ENCODE peak calls at places on chromosomes 5 and 9, in six cellular contexts. I is IMR-90, F is H1, K is H9, R is mesenchymal stem cell, E is trophoblast cell. G is an unnamed sample.
A peak's percentile ranks its signal among the peaks of the same experiment; 100 is the strongest.

GRCh38 chr5:82804151-82804690 is 273.0 kb downstream of the TMEM167A start:
- DNase-seq in E (no peak), I (no peak), R (no peak), F (no peak), K (no peak), G (no peak)

GRCh38 chr5:179791881-179792611 is 1.7 kb upstream of the LTC4S start:
- DNase-seq in I (no peak), F (no peak), K (no peak), R (no peak), E (no peak), G (no peak)

GRCh38 chr5:23314827-23315226 is 192.6 kb upstream of the PRDM9 start:
- DNase-seq in I (peak; percentile 4), E (peak; percentile 57), R (peak; percentile 70), F (no peak), K (no peak), G (no peak)

GRCh38 chr5:82894754-82895153 is 182.4 kb downstream of the TMEM167A start:
- DNase-seq in K (no peak), F (no peak), R (no peak), I (no peak), E (no peak), G (no peak)

GRCh38 chr5:15365040-15365439 is 134.9 kb upstream of the FBXL7 start:
- DNase-seq in F (no peak), K (no peak), I (no peak), R (no peak), E (no peak), G (no peak)

GRCh38 chr9:16884952-16885513 is 14.6 kb upstream of the BNC2 start:
- DNase-seq in K (no peak), E (peak; percentile 24), R (peak; percentile 86), I (peak; percentile 98), F (no peak), G (no peak)

GRCh38 chr5:180284161-180284560 is 7.7 kb downstream of the MAPK9 start:
- DNase-seq in F (no peak), K (peak; percentile 54), R (no peak), I (no peak), E (no peak), G (no peak)

GRCh38 chr5:133245191-133246052 is 193.6 kb downstream of the HSPA4 start:
- DNase-seq in K (no peak), I (peak; percentile 99), E (peak; percentile 85), F (peak; percentile 63), R (peak; percentile 92), G (no peak)

GRCh38 chr9:110536802-110537201 is 42.7 kb downstream of the SVEP1 start:
- DNase-seq in K (no peak), R (no peak), F (no peak), I (peak; percentile 86), E (peak; percentile 66), G (no peak)

GRCh38 chr5:91598216-91598615 is 215.1 kb upstream of the ARRDC3 start:
- DNase-seq in R (no peak), E (no peak), I (no peak), F (no peak), K (no peak), G (no peak)

GRCh38 chr5:60382761-60383160 is 317.2 kb downstream of the DEPDC1B start:
- DNase-seq in R (peak; percentile 39), E (peak; percentile 32), F (no peak), K (no peak), I (peak; percentile 20), G (no peak)

GRCh38 chr5:149071216-149071615 is 8.4 kb upstream of the SH3TC2 start:
- DNase-seq in F (no peak), I (no peak), R (no peak), K (no peak), E (no peak), G (no peak)

GRCh38 chr5:52807037-52807436 is 19.3 kb downstream of the ITGA1 start:
- DNase-seq in I (no peak), K (no peak), R (no peak), F (no peak), E (no peak), G (no peak)

GRCh38 chr9:93711002-93711401 is 134.6 kb downstream of the PHF2 start:
- DNase-seq in I (no peak), R (no peak), K (no peak), F (no peak), E (no peak), G (no peak)

GRCh38 chr9:93710370-93710723 is 134.0 kb downstream of the PHF2 start:
- DNase-seq in K (no peak), I (no peak), R (no peak), E (no peak), F (no peak), G (no peak)

GRCh38 chr9:93708987-93709302 is 132.6 kb downstream of the PHF2 start:
- DNase-seq in R (no peak), K (no peak), F (no peak), I (no peak), E (no peak), G (no peak)

GRCh38 chr9:93708289-93708986 is 132.1 kb downstream of the PHF2 start:
- DNase-seq in K (no peak), R (no peak), I (no peak), E (no peak), F (no peak), G (no peak)

DNA sequence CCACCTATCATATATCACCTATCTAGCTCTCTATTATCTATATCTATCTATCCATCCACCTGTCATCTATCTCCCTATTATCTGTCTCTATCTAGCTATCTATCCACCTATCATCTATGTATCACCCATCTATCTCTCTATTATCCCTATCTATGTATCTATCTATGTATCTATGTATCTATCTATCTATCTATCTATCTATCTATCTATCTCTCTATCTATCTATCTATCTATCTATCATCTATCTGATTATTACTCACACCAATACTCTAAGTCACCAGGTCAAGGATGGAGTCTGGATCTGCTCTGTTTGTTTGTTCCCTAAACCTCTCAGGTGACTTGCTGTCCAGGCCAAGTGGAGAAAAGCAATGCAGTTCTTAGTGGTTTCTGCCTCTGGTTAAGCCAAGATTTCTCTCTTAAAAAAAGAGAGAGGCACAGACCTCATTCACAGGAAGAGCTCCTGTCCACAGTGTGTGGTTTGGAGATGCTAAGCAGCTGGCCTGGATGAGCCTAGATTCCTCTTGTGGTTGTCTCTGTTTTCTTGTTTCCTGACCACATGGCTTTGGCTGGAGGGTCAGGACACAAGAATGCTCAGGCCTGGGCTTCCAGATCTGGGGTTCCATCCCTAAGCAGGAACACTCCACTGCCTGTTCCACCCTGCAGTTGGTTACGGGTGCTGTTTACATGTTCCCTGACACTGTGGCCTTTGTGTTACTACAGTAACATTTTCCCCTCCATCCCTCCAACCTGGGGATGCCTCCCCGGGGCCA is 133.4 kb downstream of the PHF2 start:
- DNase-seq in F (no peak), R (peak; percentile 61), K (no peak), E (no peak), I (no peak), G (no peak)
- H4K91ac ChIP-seq in F (no peak overlapping the region), R (no peak overlapping the region), K (no peak overlapping the region), E (no peak overlapping the region), I (no peak overlapping the region), G (no peak overlapping the region)

DNA sequence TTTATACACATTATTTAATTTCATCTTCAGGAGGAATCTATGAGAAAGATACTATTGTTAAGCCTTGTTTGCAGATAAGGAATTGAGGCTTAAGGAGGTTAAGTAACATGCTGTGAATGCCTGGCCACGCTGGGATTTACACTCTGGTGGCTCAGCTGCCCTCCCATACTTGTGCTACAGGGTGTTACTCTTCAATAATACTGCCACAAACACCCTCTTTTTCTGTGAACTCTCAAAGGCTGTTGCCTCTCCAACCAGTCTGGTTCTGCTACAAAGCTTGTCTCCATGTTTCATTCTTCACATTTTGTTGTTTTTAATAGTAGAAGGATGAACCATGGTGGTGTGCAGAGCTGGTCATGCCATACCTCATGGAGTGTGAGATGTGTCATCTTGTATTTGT is 76.7 kb upstream of the TNFAIP8 start:
- DNase-seq in E (no peak), I (no peak), R (no peak), F (no peak), K (no peak), G (no peak)
- H3K4me1 ChIP-seq in E (peaks cover 10% of the 10 kb centered on the region), I (peaks cover 7% of the 10 kb centered on the region), R (peaks cover 8% of the 10 kb centered on the region), F (no peaks in the 10 kb centered on the region), K (peaks cover 2% of the 10 kb centered on the region), G (peaks cover 2% of the 10 kb centered on the region)

GRCh38 chr5:17260549-17260948 is 43.1 kb downstream of the BASP1 start:
- DNase-seq in K (no peak), E (no peak), R (no peak), F (no peak), I (no peak), G (no peak)

GRCh38 chr5:17256839-17257238 is 39.4 kb downstream of the BASP1 start:
- DNase-seq in I (no peak), R (no peak), K (no peak), F (no peak), E (no peak), G (no peak)

GRCh38 chr5:17256171-17256570 is 38.7 kb downstream of the BASP1 start:
- DNase-seq in E (peak; percentile 53), R (peak; percentile 35), I (no peak), K (no peak), F (no peak), G (no peak)

GRCh38 chr5:17257705-17258273 is 40.4 kb downstream of the BASP1 start:
- DNase-seq in E (no peak), R (peak; percentile 31), I (peak; percentile 22), F (no peak), K (no peak), G (no peak)

DNA sequence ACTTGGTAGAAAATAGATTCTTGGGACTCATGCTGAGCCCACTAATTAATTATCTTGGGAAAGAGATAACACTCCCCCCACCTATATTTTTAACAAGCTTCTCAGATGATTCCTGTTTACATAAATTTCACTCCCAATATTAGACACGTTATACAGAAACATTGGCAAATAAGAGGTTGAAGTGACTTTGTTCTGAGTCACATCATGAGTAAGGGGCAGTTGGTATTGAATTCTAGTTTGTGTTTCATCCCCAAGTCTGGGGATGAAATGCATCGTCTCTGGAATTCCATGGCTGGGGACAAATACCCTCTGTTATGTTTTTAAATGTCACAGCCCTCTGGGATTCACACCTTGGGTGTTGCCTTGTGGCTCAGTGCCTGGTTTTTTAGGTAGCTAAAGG is 41.0 kb downstream of the BASP1 start:
- DNase-seq in E (no peak), R (no peak), K (no peak), I (peak; percentile 68), F (no peak), G (no peak)
- H4K91ac ChIP-seq in E (no peak overlapping the region), R (no peak overlapping the region), K (no peak overlapping the region), I (no peak overlapping the region), F (no peak overlapping the region), G (no peak overlapping the region)

GRCh38 chr5:62298118-62298517 is 7.9 kb upstream of the KIF2A start:
- DNase-seq in F (no peak), K (no peak), R (no peak), E (no peak), I (no peak), G (no peak)

GRCh38 chr5:62299097-62299496 is 6.9 kb upstream of the KIF2A start:
- DNase-seq in K (no peak), F (no peak), E (peak; percentile 51), R (no peak), I (no peak), G (no peak)

GRCh38 chr5:62299600-62299999 is 6.4 kb upstream of the KIF2A start:
- DNase-seq in R (no peak), I (no peak), K (no peak), F (no peak), E (no peak), G (no peak)

DNA sequence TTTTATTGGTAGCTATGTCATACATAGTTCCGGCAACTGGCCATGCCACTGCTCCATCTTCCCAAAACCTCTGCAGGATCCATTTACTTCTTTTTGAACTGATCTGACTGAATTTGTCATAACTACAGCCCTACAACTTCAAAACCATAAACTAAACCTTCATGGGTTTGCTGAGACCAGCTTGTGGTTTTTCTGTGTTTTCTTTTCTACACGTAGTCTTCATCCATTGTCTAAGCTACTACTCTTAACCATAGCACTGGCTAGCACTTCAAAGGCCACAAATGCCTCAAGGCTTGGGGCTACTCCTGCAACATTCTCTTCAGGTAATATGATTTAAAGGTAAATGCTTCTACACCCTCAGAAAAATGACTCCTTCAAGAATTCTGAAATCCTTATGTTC is 9.0 kb upstream of the KIF2A start:
- DNase-seq in R (no peak), K (no peak), F (no peak), I (no peak), E (no peak), G (no peak)
- H3K4me1 ChIP-seq in R (no peaks in the 10 kb centered on the region), K (no peaks in the 10 kb centered on the region), F (no peaks in the 10 kb centered on the region), I (no peaks in the 10 kb centered on the region), E (no peaks in the 10 kb centered on the region), G (no peaks in the 10 kb centered on the region)

G was measured in neuronal stem cell.